ENCODE peak calls at places on chromosomes 3 and 15, in nine cellular contexts. V is sciatic nerve; B is posterior vena cava; D is iPS-NIHi11; U is activated effector memory CD4-positive, alpha-beta T cell treated with anti-CD3 and anti-CD28 coated beads, Interleukin-2, amount 50 U/mL, for 16 hours; W is activated T-helper 9 cell treated with anti-CD3 and anti-CD28 coated beads, Interleukin-2, amount 50 U/mL, for 16 hours; O is stimulated activated effector memory CD8-positive, alpha-beta T cell treated with anti-CD3 and anti-CD28 coated beads, Interleukin-12 subunit alpha, Interleukin-12 subunit beta, amount 100 ng/mL, for 72 hours; J is iPS DF 19.7; M is A673. E is an unnamed sample.
A peak's percentile ranks its signal among the peaks of the same experiment; 100 is the strongest.

GRCh38 chr3:112136959-112137693 is 4.1 kb upstream of the GCSAM start:
- DNase-seq in V (no peak), B (no peak), D (peak; percentile 53), U (peak; percentile 69), W (no peak), O (no peak), J (peak; percentile 50), M (peak; percentile 71), E (no peak)

GRCh38 chr3:152671998-152672649 is 162.8 kb upstream of the P2RY1 start:
- DNase-seq in V (no peak), B (no peak), D (no peak), U (no peak), W (no peak), O (no peak), J (no peak), M (peak; percentile 82), E (no peak)

GRCh38 chr3:145857956-145858355 is 303.0 kb downstream of the PLOD2 start:
- DNase-seq in V (no peak), B (no peak), D (no peak), U (no peak), W (no peak), O (no peak), J (no peak), M (no peak), E (no peak)

GRCh38 chr15:37203050-37203449 is 102.7 kb upstream of the MEIS2 start:
- DNase-seq in V (no peak), B (no peak), D (no peak), U (no peak), W (no peak), O (no peak), J (no peak), M (no peak), E (no peak)

GRCh38 chr15:86620636-86621349 is 541.1 kb downstream of the AGBL1 start:
- DNase-seq in V (no peak), B (no peak), D (no peak), U (no peak), W (no peak), O (no peak), J (no peak), M (no peak), E (no peak)

GRCh38 chr15:75360391-75360790 is 8.0 kb downstream of the MAN2C1 start:
- DNase-seq in V (no peak), B (no peak), D (peak; percentile 4), U (no peak), W (no peak), O (no peak), J (no peak), M (no peak), E (no peak)

GRCh38 chr3:41961061-41961749 is 698 bp downstream of the ULK4 start:
- DNase-seq in V (peak; percentile 63), B (peak; percentile 88), D (peak; percentile 38), U (peak; percentile 83), W (peak; percentile 42), O (peak; percentile 29), J (peak; percentile 5), M (peak; percentile 35), E (peak; percentile 90)

GRCh38 chr3:127978636-127979035 is 63.6 kb downstream of the KBTBD12 start:
- DNase-seq in V (no peak), B (no peak), D (no peak), U (no peak), W (no peak), O (no peak), J (no peak), M (no peak), E (no peak)

GRCh38 chr3:42101048-42101447 is 9.9 kb downstream of the TRAK1 start:
- DNase-seq in V (peak; percentile 76), B (peak; percentile 90), D (no peak), U (peak; percentile 42), W (no peak), O (no peak), J (no peak), M (no peak), E (peak; percentile 67)

GRCh38 chr15:31273258-31273941 is 53.2 kb upstream of the KLF13 start:
- DNase-seq in V (no peak), B (peak; percentile 62), D (no peak), U (peak; percentile 45), W (no peak), O (peak; percentile 1), J (no peak), M (no peak), E (peak; percentile 69)

GRCh38 chr15:57146394-57147140 is 228.1 kb downstream of the TCF12 start:
- DNase-seq in V (no peak), B (no peak), D (peak; percentile 17), U (no peak), W (no peak), O (no peak), J (no peak), M (peak; percentile 86), E (no peak)

GRCh38 chr3:132180337-132180791 is 136.8 kb upstream of the ACP3 start:
- DNase-seq in V (no peak), B (no peak), D (peak; percentile 64), U (no peak), W (no peak), O (no peak), J (peak; percentile 35), M (peak; percentile 82), E (no peak)

GRCh38 chr3:52292247-52293065 is 4.8 kb downstream of the GLYCTK start:
- DNase-seq in V (no peak), B (peak; percentile 76), D (no peak), U (no peak), W (no peak), O (no peak), J (no peak), M (no peak), E (peak; percentile 74)

GRCh38 chr3:12148183-12148940 is 10.3 kb downstream of the TIMP4 start:
- DNase-seq in V (no peak), B (no peak), D (no peak), U (no peak), W (no peak), O (no peak), J (no peak), M (no peak), E (no peak)

GRCh38 chr15:29682361-29682760 is 139.9 kb downstream of the TJP1 start:
- DNase-seq in V (no peak), B (no peak), D (no peak), U (no peak), W (no peak), O (no peak), J (no peak), M (no peak), E (no peak)

GRCh38 chr15:74133703-74134386 is 3.5 kb downstream of the ISLR2 start:
- DNase-seq in V (no peak), B (no peak), D (no peak), U (no peak), W (no peak), O (no peak), J (no peak), M (no peak), E (no peak)

GRCh38 chr15:85382942-85383341 is 2.5 kb downstream of the AKAP13 start:
- DNase-seq in V (no peak), B (no peak), D (no peak), U (no peak), W (no peak), O (no peak), J (no peak), M (no peak), E (no peak)

GRCh38 chr15:89377042-89377841 is 42.6 kb upstream of the POLG start:
- DNase-seq in V (no peak), B (no peak), D (no peak), U (no peak), W (no peak), O (no peak), J (no peak), M (no peak), E (peak; percentile 50)

GRCh38 chr3:53941174-53941573 is 49.5 kb upstream of the SELENOK start:
- DNase-seq in V (no peak), B (no peak), D (no peak), U (no peak), W (no peak), O (no peak), J (no peak), M (peak; percentile 53), E (no peak)

GRCh38 chr3:162994165-162994564 is 1497.6 kb downstream of the OTOL1 start:
- DNase-seq in V (no peak), B (no peak), D (no peak), U (no peak), W (no peak), O (no peak), J (no peak), M (no peak), E (no peak)

GRCh38 chr15:35663956-35664355 is 118.0 kb upstream of the DPH6 start:
- DNase-seq in V (no peak), B (no peak), D (no peak), U (no peak), W (no peak), O (no peak), J (no peak), M (no peak), E (no peak)

GRCh38 chr3:13707456-13707855 is 158.5 kb downstream of the FBLN2 start:
- DNase-seq in V (peak; percentile 19), B (no peak), D (no peak), U (peak; percentile 25), W (no peak), O (no peak), J (no peak), M (no peak), E (peak; percentile 36)

GRCh38 chr15:63907521-63907920 is 73.8 kb upstream of the HERC1 start:
- DNase-seq in V (no peak), B (no peak), D (no peak), U (no peak), W (no peak), O (no peak), J (no peak), M (no peak), E (peak; percentile 60)

GRCh38 chr15:91956026-91956723 is 102.7 kb downstream of the SLCO3A1 start:
- DNase-seq in V (no peak), B (no peak), D (no peak), U (no peak), W (no peak), O (no peak), J (no peak), M (no peak), E (no peak)

GRCh38 chr3:159775372-159775961 is 213.2 kb upstream of the IL12A start:
- DNase-seq in V (no peak), B (no peak), D (peak; percentile 75), U (no peak), W (no peak), O (no peak), J (no peak), M (peak; percentile 77), E (no peak)

GRCh38 chr15:23447107-23447500 is at the start of gene GOLGA6L2:
- DNase-seq in V (no peak), B (no peak), D (no peak), U (no peak), W (no peak), O (no peak), J (no peak), M (peak; percentile 32), E (no peak)

GRCh38 chr15:66795851-66796250 is 93.8 kb downstream of the SMAD6 start:
- DNase-seq in V (no peak), B (no peak), D (no peak), U (no peak), W (no peak), O (no peak), J (no peak), M (no peak), E (no peak)

GRCh38 chr3:173008978-173009377 is 132.1 kb downstream of the SPATA16 start:
- DNase-seq in V (no peak), B (no peak), D (no peak), U (no peak), W (no peak), O (no peak), J (no peak), M (no peak), E (no peak)

GRCh38 chr3:168540726-168541125 is 445.0 kb upstream of the GOLIM4 start:
- DNase-seq in V (no peak), B (no peak), D (no peak), U (no peak), W (no peak), O (no peak), J (no peak), M (no peak), E (no peak)

GRCh38 chr3:161217496-161217895 is 3.6 kb upstream of the NMD3 start:
- DNase-seq in V (no peak), B (no peak), D (no peak), U (no peak), W (no peak), O (no peak), J (no peak), M (peak; percentile 55), E (no peak)

GRCh38 chr3:130826516-130826915 is 67.4 kb upstream of the ATP2C1 start:
- DNase-seq in V (no peak), B (no peak), D (no peak), U (no peak), W (no peak), O (no peak), J (no peak), M (no peak), E (no peak)